ENCODE peak calls at places on chromosomes 3 and 15, in eight cellular contexts. P, N, B, T, X, O, M and H are unnamed samples.

GRCh38 chr3:147807773-147808172 is 398.6 kb downstream of the ZIC1 start:
- DNase-seq in P (no peak), N (no peak), B (no peak), T (no peak), X (no peak), O (no peak), M (no peak), H (no peak)

GRCh38 chr15:85282504-85283115 is 97.8 kb upstream of the AKAP13 start:
- DNase-seq in P (peak), N (peak), B (no peak), T (no peak), X (no peak), O (no peak), M (no peak), H (no peak)

GRCh38 chr3:115019900-115020299 is 127.2 kb downstream of the ZBTB20 start:
- DNase-seq in P (no peak), N (peak), B (no peak), T (no peak), X (no peak), O (no peak), M (no peak), H (no peak)

GRCh38 chr15:54841906-54842305 is 354.8 kb downstream of the RSL24D1 start:
- DNase-seq in P (no peak), N (no peak), B (no peak), T (no peak), X (no peak), O (no peak), M (no peak), H (no peak)

GRCh38 chr3:125039041-125039896 is 16.5 kb downstream of the HEG1 start:
- DNase-seq in P (no peak), N (no peak), B (no peak), T (no peak), X (no peak), O (no peak), M (no peak), H (no peak)

GRCh38 chr3:134364936-134365765 is 9.1 kb downstream of the AMOTL2 start:
- DNase-seq in P (peak), N (no peak), B (no peak), T (no peak), X (no peak), O (peak), M (no peak), H (no peak)

GRCh38 chr3:49906004-49906860 is 2.6 kb upstream of the MST1R start:
- DNase-seq in P (peak), N (peak), B (no peak), T (peak), X (peak), O (peak), M (peak), H (peak)

GRCh38 chr3:182007441-182007840 is 295.7 kb downstream of the SOX2 start:
- DNase-seq in P (no peak), N (no peak), B (no peak), T (no peak), X (no peak), O (no peak), M (no peak), H (no peak)

GRCh38 chr3:71247221-71247947 is 336.1 kb downstream of the FOXP1 start:
- DNase-seq in P (peak), N (peak), B (no peak), T (no peak), X (no peak), O (peak), M (peak), H (no peak)

GRCh38 chr15:78067328-78068241 is 9.9 kb downstream of the TBC1D2B start:
- DNase-seq in P (no peak), N (peak), B (no peak), T (no peak), X (no peak), O (no peak), M (no peak), H (no peak)

GRCh38 chr3:27094721-27095120 is 274.5 kb downstream of the NEK10 start:
- DNase-seq in P (no peak), N (no peak), B (no peak), T (no peak), X (no peak), O (no peak), M (no peak), H (no peak)

GRCh38 chr15:66783327-66784124 is 81.5 kb downstream of the SMAD6 start:
- DNase-seq in P (no peak), N (no peak), B (no peak), T (no peak), X (no peak), O (no peak), M (no peak), H (no peak)

GRCh38 chr3:57446318-57446841 is 97.8 kb downstream of the DNAH12 start:
- DNase-seq in P (peak), N (peak), B (no peak), T (no peak), X (no peak), O (no peak), M (no peak), H (no peak)

GRCh38 chr3:132457301-132457700 is 40.0 kb downstream of the DNAJC13 start:
- DNase-seq in P (no peak), N (no peak), B (no peak), T (no peak), X (no peak), O (no peak), M (no peak), H (no peak)

GRCh38 chr15:65870889-65871533 is 1.7 kb downstream of the RAB11A start:
- DNase-seq in P (peak), N (peak), B (peak), T (no peak), X (no peak), O (no peak), M (peak), H (peak)